ENCODE peak calls at places on chromosomes 5 and 9, in five cellular contexts. One of them, this sample, is unnamed.

GRCh38 chr5:137306903-137307302 is 192.2 kb downstream of the SPOCK1 start:
- DNase-seq in GM12878: no peak
- DNase-seq in H1: no peak
- DNase-seq in HepG2: no peak
- DNase-seq in NT2/D1: no peak
- DNase-seq in this sample: no peak

GRCh38 chr5:62767650-62768049 is 189.0 kb downstream of the LRRC70 start:
- DNase-seq in NT2/D1: no peak
- DNase-seq in HepG2: no peak
- DNase-seq in GM12878: no peak
- DNase-seq in H1: no peak
- DNase-seq in this sample: no peak

GRCh38 chr5:53895091-53895683 is 334.7 kb downstream of the NDUFS4 start:
- DNase-seq in NT2/D1: no peak
- DNase-seq in GM12878: no peak
- DNase-seq in H1: no peak
- DNase-seq in HepG2: no peak
- DNase-seq in this sample: no peak

GRCh38 chr9:23590601-23591000 is 235.4 kb downstream of the ELAVL2 start:
- DNase-seq in NT2/D1: no peak
- DNase-seq in HepG2: no peak
- DNase-seq in GM12878: no peak
- DNase-seq in H1: no peak
- DNase-seq in this sample: no peak

GRCh38 chr9:130542457-130543228 is 36.7 kb upstream of the FUBP3 start:
- DNase-seq in NT2/D1: no peak
- DNase-seq in HepG2: no peak
- DNase-seq in H1: no peak
- DNase-seq in GM12878: no peak
- DNase-seq in this sample: no peak

GRCh38 chr9:109745335-109746283 is 34.4 kb upstream of the PALM2AKAP2 start:
- DNase-seq in GM12878: no peak
- DNase-seq in NT2/D1: no peak
- DNase-seq in HepG2: no peak
- DNase-seq in H1: no peak
- DNase-seq in this sample: peak; percentile 55

GRCh38 chr5:111143910-111144309 is 51.8 kb downstream of the WDR36 start:
- DNase-seq in H1: no peak
- DNase-seq in NT2/D1: no peak
- DNase-seq in HepG2: no peak
- DNase-seq in GM12878: no peak
- DNase-seq in this sample: no peak

GRCh38 chr5:54323462-54323861 is 13.1 kb upstream of the ARL15 start:
- DNase-seq in HepG2: no peak
- DNase-seq in NT2/D1: no peak
- DNase-seq in GM12878: no peak
- DNase-seq in H1: no peak
- DNase-seq in this sample: no peak

GRCh38 chr9:38278931-38279532 is 113.5 kb upstream of the ALDH1B1 start:
- DNase-seq in GM12878: no peak
- DNase-seq in NT2/D1: no peak
- DNase-seq in HepG2: no peak
- DNase-seq in H1: no peak
- DNase-seq in this sample: no peak

GRCh38 chr5:62144395-62145022 is 161.5 kb upstream of the KIF2A start:
- DNase-seq in GM12878: no peak
- DNase-seq in H1: no peak
- DNase-seq in NT2/D1: no peak
- DNase-seq in HepG2: no peak
- DNase-seq in this sample: no peak

GRCh38 chr9:134066546-134066922 is 1.3 kb downstream of the BRD3 start:
- DNase-seq in HepG2: no peak
- DNase-seq in H1: no peak
- DNase-seq in NT2/D1: no peak
- DNase-seq in GM12878: no peak
- DNase-seq in this sample: no peak

GRCh38 chr5:168614661-168615060 is 35.5 kb upstream of the PANK3 start:
- DNase-seq in GM12878: no peak
- DNase-seq in NT2/D1: no peak
- DNase-seq in H1: no peak
- DNase-seq in HepG2: no peak
- DNase-seq in this sample: no peak

GRCh38 chr9:113349434-113350337 is at the start of gene BSPRY:
- DNase-seq in NT2/D1: no peak
- DNase-seq in H1: no peak
- DNase-seq in GM12878: no peak
- DNase-seq in HepG2: no peak
- DNase-seq in this sample: peak; percentile 46

GRCh38 chr5:141521244-141521781 is 32.4 kb downstream of the PCDHGC5 start:
- DNase-seq in NT2/D1: no peak
- DNase-seq in H1: no peak
- DNase-seq in HepG2: peak; percentile 81
- DNase-seq in GM12878: no peak
- DNase-seq in this sample: no peak

GRCh38 chr5:131957721-131958483 is 12.4 kb upstream of the MEIKIN start:
- DNase-seq in HepG2: no peak
- DNase-seq in GM12878: no peak
- DNase-seq in NT2/D1: no peak
- DNase-seq in H1: no peak
- DNase-seq in this sample: no peak

GRCh38 chr9:23686896-23687295 is 139.1 kb downstream of the ELAVL2 start:
- DNase-seq in NT2/D1: no peak
- DNase-seq in H1: no peak
- DNase-seq in GM12878: no peak
- DNase-seq in HepG2: no peak
- DNase-seq in this sample: no peak

GRCh38 chr5:35319231-35320002 is 89.1 kb upstream of the PRLR start:
- DNase-seq in NT2/D1: no peak
- DNase-seq in HepG2: no peak
- DNase-seq in GM12878: peak; percentile 96
- DNase-seq in H1: no peak
- DNase-seq in this sample: no peak
- TF ChIP-seq SUZ12 in NT2/D1: no peak
- TF ChIP-seq SUZ12 in HepG2: no peak
- TF ChIP-seq SUZ12 in GM12878: no peak
- TF ChIP-seq SUZ12 in H1: no peak
- TF ChIP-seq SUZ12 in this sample: no peak

GRCh38 chr9:706073-706472 is 135.4 kb upstream of the DMRT1 start:
- DNase-seq in NT2/D1: no peak
- DNase-seq in H1: no peak
- DNase-seq in GM12878: no peak
- DNase-seq in HepG2: peak; percentile 86
- DNase-seq in this sample: no peak
- TF ChIP-seq SUZ12 in NT2/D1: no peak
- TF ChIP-seq SUZ12 in H1: no peak
- TF ChIP-seq SUZ12 in GM12878: no peak
- TF ChIP-seq SUZ12 in HepG2: no peak
- TF ChIP-seq SUZ12 in this sample: no peak

GRCh38 chr5:15500326-15500958 is 462 bp downstream of the FBXL7 start:
- DNase-seq in GM12878: no peak
- DNase-seq in HepG2: no peak
- DNase-seq in H1: no peak
- DNase-seq in NT2/D1: no peak
- DNase-seq in this sample: peak; percentile 10

GRCh38 chr5:15496886-15497285 is 3.1 kb upstream of the FBXL7 start:
- DNase-seq in NT2/D1: no peak
- DNase-seq in H1: no peak
- DNase-seq in HepG2: no peak
- DNase-seq in GM12878: no peak
- DNase-seq in this sample: no peak

GRCh38 chr5:15501057-15501791 is 1.2 kb downstream of the FBXL7 start:
- DNase-seq in H1: no peak
- DNase-seq in NT2/D1: no peak
- DNase-seq in GM12878: no peak
- DNase-seq in HepG2: no peak
- DNase-seq in this sample: peak; percentile 14

GRCh38 chr5:15502208-15502607 is 2.2 kb downstream of the FBXL7 start:
- DNase-seq in NT2/D1: no peak
- DNase-seq in HepG2: no peak
- DNase-seq in GM12878: no peak
- DNase-seq in H1: no peak
- DNase-seq in this sample: no peak

GRCh38 chr5:15499528-15500325 is at the start of gene FBXL7:
- DNase-seq in H1: peak; percentile 58
- DNase-seq in NT2/D1: peak; percentile 58
- DNase-seq in GM12878: no peak
- DNase-seq in HepG2: peak; percentile 4
- DNase-seq in this sample: peak; percentile 69
- TF ChIP-seq SUZ12 in H1: no peak
- TF ChIP-seq SUZ12 in NT2/D1: no peak
- TF ChIP-seq SUZ12 in GM12878: no peak
- TF ChIP-seq SUZ12 in HepG2: no peak
- TF ChIP-seq SUZ12 in this sample: no peak

GRCh38 chr5:32420506-32420905 is 24.0 kb downstream of the ZFR start:
- DNase-seq in HepG2: no peak
- DNase-seq in GM12878: no peak
- DNase-seq in H1: no peak
- DNase-seq in NT2/D1: no peak
- DNase-seq in this sample: no peak
- TF ChIP-seq SUZ12 in HepG2: no peak
- TF ChIP-seq SUZ12 in GM12878: no peak
- TF ChIP-seq SUZ12 in H1: no peak
- TF ChIP-seq SUZ12 in NT2/D1: no peak
- TF ChIP-seq SUZ12 in this sample: no peak

DNA sequence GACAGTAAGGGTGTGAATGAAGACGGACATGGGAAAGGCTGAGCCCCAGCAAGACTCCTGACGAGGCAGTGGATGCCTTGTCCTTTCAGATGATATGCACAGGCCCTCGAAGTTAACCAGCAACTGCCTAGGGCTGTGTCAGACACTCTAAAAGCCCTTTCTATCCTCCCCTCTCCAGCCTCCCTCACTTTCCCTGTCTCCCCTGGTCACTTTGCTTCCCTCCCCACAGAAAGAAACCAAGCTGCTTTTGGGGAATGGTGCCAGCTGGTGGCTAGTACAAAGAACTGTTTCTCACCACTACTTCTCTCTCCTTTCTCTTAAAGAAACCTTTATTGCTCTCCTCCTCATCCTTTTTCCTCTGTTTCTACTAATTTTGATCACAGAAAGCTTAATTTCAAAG is 21.4 kb downstream of the LHFPL2 start:
- DNase-seq in NT2/D1: no peak
- DNase-seq in HepG2: no peak
- DNase-seq in H1: no peak
- DNase-seq in GM12878: no peak
- DNase-seq in this sample: no peak
- TF ChIP-seq SUZ12 in NT2/D1: no peak
- TF ChIP-seq SUZ12 in HepG2: no peak
- TF ChIP-seq SUZ12 in H1: no peak
- TF ChIP-seq SUZ12 in GM12878: no peak
- TF ChIP-seq SUZ12 in this sample: no peak